ENCODE peak calls at places on chromosomes 6 and 20, in seven cellular contexts. One of them, this sample, is unnamed.

GRCh38 chr20:63223826-63224207 is 7.9 kb upstream of the YTHDF1 start:
- DNase-seq in sciatic nerve: no peak
- DNase-seq in stimulated activated naive CD8-positive, alpha-beta T cell treated with anti-CD3 and anti-CD28 coated beads, Interleukin-15, Interleukin-2, amounts not matched to agents 100 U/mL and 50 U/mL, for 24 hours: no peak
- DNase-seq in AG08395: no peak
- DNase-seq in Peyer's patch: no peak
- DNase-seq in midbrain: no peak
- DNase-seq in spleen: no peak
- DNase-seq in this sample: no peak

GRCh38 chr6:144898052-144898689 is 613.0 kb downstream of the UTRN start:
- DNase-seq in sciatic nerve: no peak
- DNase-seq in stimulated activated naive CD8-positive, alpha-beta T cell treated with anti-CD3 and anti-CD28 coated beads, Interleukin-15, Interleukin-2, amounts not matched to agents 100 U/mL and 50 U/mL, for 24 hours: no peak
- DNase-seq in AG08395: peak
- DNase-seq in Peyer's patch: no peak
- DNase-seq in midbrain: no peak
- DNase-seq in spleen: no peak
- DNase-seq in this sample: no peak

GRCh38 chr20:62825994-62826645 is 9.3 kb downstream of the COL9A3 start:
- DNase-seq in sciatic nerve: no peak
- DNase-seq in stimulated activated naive CD8-positive, alpha-beta T cell treated with anti-CD3 and anti-CD28 coated beads, Interleukin-15, Interleukin-2, amounts not matched to agents 100 U/mL and 50 U/mL, for 24 hours: no peak
- DNase-seq in AG08395: no peak
- DNase-seq in Peyer's patch: no peak
- DNase-seq in midbrain: no peak
- DNase-seq in spleen: no peak
- DNase-seq in this sample: no peak

GRCh38 chr6:82589509-82590206 is 226.0 kb downstream of the TPBG start:
- DNase-seq in sciatic nerve: no peak
- DNase-seq in stimulated activated naive CD8-positive, alpha-beta T cell treated with anti-CD3 and anti-CD28 coated beads, Interleukin-15, Interleukin-2, amounts not matched to agents 100 U/mL and 50 U/mL, for 24 hours: no peak
- DNase-seq in AG08395: peak
- DNase-seq in Peyer's patch: no peak
- DNase-seq in midbrain: peak
- DNase-seq in spleen: no peak
- DNase-seq in this sample: no peak

GRCh38 chr6:32298632-32299336 is 72.9 kb downstream of the TSBP1 start:
- DNase-seq in sciatic nerve: no peak
- DNase-seq in stimulated activated naive CD8-positive, alpha-beta T cell treated with anti-CD3 and anti-CD28 coated beads, Interleukin-15, Interleukin-2, amounts not matched to agents 100 U/mL and 50 U/mL, for 24 hours: no peak
- DNase-seq in AG08395: peak
- DNase-seq in Peyer's patch: no peak
- DNase-seq in midbrain: no peak
- DNase-seq in spleen: no peak
- DNase-seq in this sample: no peak

GRCh38 chr6:87473419-87473903 is 687 bp downstream of the SLC35A1 start:
- DNase-seq in sciatic nerve: no peak
- DNase-seq in stimulated activated naive CD8-positive, alpha-beta T cell treated with anti-CD3 and anti-CD28 coated beads, Interleukin-15, Interleukin-2, amounts not matched to agents 100 U/mL and 50 U/mL, for 24 hours: no peak
- DNase-seq in AG08395: peak
- DNase-seq in Peyer's patch: no peak
- DNase-seq in midbrain: no peak
- DNase-seq in spleen: no peak
- DNase-seq in this sample: no peak

GRCh38 chr6:112014483-112014882 is 39.4 kb upstream of the CCN6 start:
- DNase-seq in sciatic nerve: no peak
- DNase-seq in stimulated activated naive CD8-positive, alpha-beta T cell treated with anti-CD3 and anti-CD28 coated beads, Interleukin-15, Interleukin-2, amounts not matched to agents 100 U/mL and 50 U/mL, for 24 hours: no peak
- DNase-seq in AG08395: peak
- DNase-seq in Peyer's patch: no peak
- DNase-seq in midbrain: no peak
- DNase-seq in spleen: no peak
- DNase-seq in this sample: no peak

GRCh38 chr20:59010995-59011873 is 4.2 kb upstream of the CTSZ start:
- DNase-seq in sciatic nerve: peak
- DNase-seq in stimulated activated naive CD8-positive, alpha-beta T cell treated with anti-CD3 and anti-CD28 coated beads, Interleukin-15, Interleukin-2, amounts not matched to agents 100 U/mL and 50 U/mL, for 24 hours: no peak
- DNase-seq in AG08395: peak
- DNase-seq in Peyer's patch: peak
- DNase-seq in midbrain: no peak
- DNase-seq in spleen: no peak
- DNase-seq in this sample: no peak

GRCh38 chr6:47766445-47766844 is 15.4 kb upstream of the OPN5 start:
- DNase-seq in sciatic nerve: no peak
- DNase-seq in stimulated activated naive CD8-positive, alpha-beta T cell treated with anti-CD3 and anti-CD28 coated beads, Interleukin-15, Interleukin-2, amounts not matched to agents 100 U/mL and 50 U/mL, for 24 hours: no peak
- DNase-seq in AG08395: no peak
- DNase-seq in Peyer's patch: no peak
- DNase-seq in midbrain: no peak
- DNase-seq in spleen: no peak
- DNase-seq in this sample: no peak

GRCh38 chr6:28543671-28544131 is 18.0 kb downstream of the GPX5 start:
- DNase-seq in sciatic nerve: no peak
- DNase-seq in stimulated activated naive CD8-positive, alpha-beta T cell treated with anti-CD3 and anti-CD28 coated beads, Interleukin-15, Interleukin-2, amounts not matched to agents 100 U/mL and 50 U/mL, for 24 hours: peak
- DNase-seq in AG08395: no peak
- DNase-seq in Peyer's patch: no peak
- DNase-seq in midbrain: no peak
- DNase-seq in spleen: no peak
- DNase-seq in this sample: no peak

GRCh38 chr6:28277746-28278145 is 3.6 kb upstream of the PGBD1 start:
- DNase-seq in sciatic nerve: no peak
- DNase-seq in stimulated activated naive CD8-positive, alpha-beta T cell treated with anti-CD3 and anti-CD28 coated beads, Interleukin-15, Interleukin-2, amounts not matched to agents 100 U/mL and 50 U/mL, for 24 hours: no peak
- DNase-seq in AG08395: no peak
- DNase-seq in Peyer's patch: no peak
- DNase-seq in midbrain: no peak
- DNase-seq in spleen: no peak
- DNase-seq in this sample: no peak

GRCh38 chr20:15176929-15177328 is 839.5 kb upstream of the FLRT3 start:
- DNase-seq in sciatic nerve: no peak
- DNase-seq in stimulated activated naive CD8-positive, alpha-beta T cell treated with anti-CD3 and anti-CD28 coated beads, Interleukin-15, Interleukin-2, amounts not matched to agents 100 U/mL and 50 U/mL, for 24 hours: no peak
- DNase-seq in AG08395: no peak
- DNase-seq in Peyer's patch: no peak
- DNase-seq in midbrain: no peak
- DNase-seq in spleen: no peak
- DNase-seq in this sample: no peak

GRCh38 chr20:62943396-62943795 is 5.4 kb downstream of the GID8 start:
- DNase-seq in sciatic nerve: peak
- DNase-seq in stimulated activated naive CD8-positive, alpha-beta T cell treated with anti-CD3 and anti-CD28 coated beads, Interleukin-15, Interleukin-2, amounts not matched to agents 100 U/mL and 50 U/mL, for 24 hours: no peak
- DNase-seq in AG08395: no peak
- DNase-seq in Peyer's patch: no peak
- DNase-seq in midbrain: no peak
- DNase-seq in spleen: peak
- DNase-seq in this sample: no peak

GRCh38 chr6:1850581-1851157 is 241.0 kb downstream of the FOXC1 start:
- DNase-seq in sciatic nerve: no peak
- DNase-seq in stimulated activated naive CD8-positive, alpha-beta T cell treated with anti-CD3 and anti-CD28 coated beads, Interleukin-15, Interleukin-2, amounts not matched to agents 100 U/mL and 50 U/mL, for 24 hours: no peak
- DNase-seq in AG08395: no peak
- DNase-seq in Peyer's patch: no peak
- DNase-seq in midbrain: no peak
- DNase-seq in spleen: no peak
- DNase-seq in this sample: no peak

GRCh38 chr6:136920858-136921520 is 1.1 kb upstream of the SLC35D3 start:
- DNase-seq in sciatic nerve: no peak
- DNase-seq in stimulated activated naive CD8-positive, alpha-beta T cell treated with anti-CD3 and anti-CD28 coated beads, Interleukin-15, Interleukin-2, amounts not matched to agents 100 U/mL and 50 U/mL, for 24 hours: peak
- DNase-seq in AG08395: peak
- DNase-seq in Peyer's patch: no peak
- DNase-seq in midbrain: no peak
- DNase-seq in spleen: no peak
- DNase-seq in this sample: no peak

GRCh38 chr6:41536884-41537347 is 9.3 kb upstream of the FOXP4 start:
- DNase-seq in sciatic nerve: no peak
- DNase-seq in stimulated activated naive CD8-positive, alpha-beta T cell treated with anti-CD3 and anti-CD28 coated beads, Interleukin-15, Interleukin-2, amounts not matched to agents 100 U/mL and 50 U/mL, for 24 hours: no peak
- DNase-seq in AG08395: no peak
- DNase-seq in Peyer's patch: peak
- DNase-seq in midbrain: no peak
- DNase-seq in spleen: no peak
- DNase-seq in this sample: peak

GRCh38 chr6:167345348-167345747 is 20.5 kb downstream of the TTLL2 start:
- DNase-seq in sciatic nerve: no peak
- DNase-seq in stimulated activated naive CD8-positive, alpha-beta T cell treated with anti-CD3 and anti-CD28 coated beads, Interleukin-15, Interleukin-2, amounts not matched to agents 100 U/mL and 50 U/mL, for 24 hours: no peak
- DNase-seq in AG08395: no peak
- DNase-seq in Peyer's patch: no peak
- DNase-seq in midbrain: no peak
- DNase-seq in spleen: no peak
- DNase-seq in this sample: no peak

GRCh38 chr6:72675396-72675795 is 53.5 kb downstream of the KCNQ5 start:
- DNase-seq in sciatic nerve: no peak
- DNase-seq in stimulated activated naive CD8-positive, alpha-beta T cell treated with anti-CD3 and anti-CD28 coated beads, Interleukin-15, Interleukin-2, amounts not matched to agents 100 U/mL and 50 U/mL, for 24 hours: no peak
- DNase-seq in AG08395: peak
- DNase-seq in Peyer's patch: no peak
- DNase-seq in midbrain: no peak
- DNase-seq in spleen: no peak
- DNase-seq in this sample: no peak

This sample was measured in right lobe of liver.